ENCODE peak calls at places on chromosomes 2 and 18, in five cellular contexts. A is mesenchymal stem cell, X is H1, Z is neuronal stem cell, M is H9. Y is an unnamed sample.

GRCh38 chr2:136407113-136407951 is 289.4 kb upstream of the CXCR4 start:
- DNase-seq in A (no peak), X (no peak), Z (no peak), M (no peak), Y (no peak)

GRCh38 chr2:199606193-199606780 is 148.5 kb upstream of the SATB2 start:
- DNase-seq in A (no peak), M (no peak), X (no peak), Z (no peak), Y (no peak)

GRCh38 chr18:47284691-47285370 is 33.4 kb upstream of the SKOR2 start:
- DNase-seq in X (no peak), A (no peak), M (no peak), Z (no peak), Y (no peak)

GRCh38 chr2:240327566-240327965 is 107.9 kb upstream of the GPC1 start:
- DNase-seq in X (no peak), A (no peak), Z (no peak), M (no peak), Y (no peak)

GRCh38 chr2:23241106-23241505 is 143.9 kb upstream of the KLHL29 start:
- DNase-seq in A (no peak), Z (no peak), M (no peak), X (no peak), Y (no peak)

GRCh38 chr2:238912916-238913875 is 65.3 kb downstream of the TWIST2 start:
- DNase-seq in M (no peak), Z (no peak), X (no peak), A (no peak), Y (no peak)

GRCh38 chr2:149388120-149388816 is 57.9 kb downstream of the LYPD6 start:
- DNase-seq in M (peak), Z (no peak), X (no peak), A (no peak), Y (no peak)

GRCh38 chr2:72271276-72271614 is 123.6 kb upstream of the CYP26B1 start:
- DNase-seq in Z (no peak), A (no peak), X (no peak), M (no peak), Y (no peak)

GRCh38 chr2:179818546-179818945 is 42.9 kb downstream of the ZNF385B start:
- DNase-seq in A (no peak), M (no peak), Z (no peak), X (no peak), Y (no peak)

GRCh38 chr18:63997606-63998005 is 27.7 kb downstream of the SERPINB8 start:
- DNase-seq in A (no peak), X (no peak), Z (no peak), M (no peak), Y (no peak)

GRCh38 chr2:33077841-33078240 is 131.1 kb downstream of the LTBP1 start:
- DNase-seq in A (no peak), Z (no peak), X (no peak), M (no peak), Y (no peak)

GRCh38 chr2:224938670-224939309 is 103.5 kb downstream of the DOCK10 start:
- DNase-seq in A (peak), M (no peak), Z (peak), X (no peak), Y (no peak)

GRCh38 chr2:66434679-66435548 is at the start of gene MEIS1:
- DNase-seq in X (peak), M (peak), A (peak), Z (no peak), Y (peak)

GRCh38 chr2:237819231-237819630 is 20.7 kb downstream of the RBM44 start:
- DNase-seq in X (no peak), Z (no peak), A (no peak), M (no peak), Y (no peak)

GRCh38 chr18:23682472-23682871 is 6.8 kb upstream of the LAMA3 start:
- DNase-seq in X (no peak), Z (no peak), M (no peak), A (no peak), Y (no peak)

GRCh38 chr2:152486048-152486736 is 151.2 kb downstream of the FMNL2 start:
- DNase-seq in M (no peak), Z (no peak), A (peak), X (no peak), Y (peak)

GRCh38 chr2:55038428-55038827 is 11.8 kb downstream of the RTN4 start:
- DNase-seq in M (no peak), Z (no peak), X (no peak), A (no peak), Y (no peak)

GRCh38 chr2:98903767-98904485 is 32.1 kb downstream of the CRACDL start:
- DNase-seq in A (no peak), M (peak), X (peak), Z (no peak), Y (no peak)

GRCh38 chr2:226423498-226423960 is 376.1 kb downstream of the IRS1 start:
- DNase-seq in X (no peak), A (peak), M (no peak), Z (no peak), Y (peak)

GRCh38 chr2:16650287-16651249 is 15.1 kb downstream of the CYRIA start:
- DNase-seq in M (no peak), Z (no peak), X (no peak), A (peak), Y (peak)

GRCh38 chr18:77133051-77133919 is 702 bp upstream of the MBP start:
- DNase-seq in X (peak), A (no peak), Z (no peak), M (peak), Y (peak)

GRCh38 chr18:13271512-13271911 is 53.0 kb downstream of the LDLRAD4 start:
- DNase-seq in Z (no peak), A (no peak), M (no peak), X (no peak), Y (no peak)

GRCh38 chr2:27442282-27442980 is at the start of gene KRTCAP3:
- DNase-seq in X (peak), Z (peak), M (peak), A (peak), Y (peak)
- H2BK12ac ChIP-seq in X (peak), Z (peak), M (no peak), A (no peak), Y (peak)

DNA sequence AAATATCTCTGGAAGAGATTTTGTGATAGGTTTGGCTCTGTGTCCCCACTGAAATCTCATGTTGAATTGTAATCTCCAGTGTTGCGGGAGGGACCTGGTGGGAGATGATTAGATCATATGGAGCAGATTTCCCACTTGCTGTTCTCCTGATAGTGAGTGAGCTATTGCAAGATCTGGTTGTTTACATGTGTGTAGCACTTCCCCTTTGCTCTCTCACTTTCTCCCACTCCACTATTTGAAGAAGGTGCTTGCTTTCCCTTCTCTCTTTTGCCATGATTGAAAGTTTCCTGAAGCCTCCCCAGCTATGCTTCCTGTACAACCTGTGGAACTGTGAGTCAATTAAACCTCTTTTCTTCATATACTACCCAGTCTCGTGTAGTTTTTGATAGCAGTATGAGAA is 97.0 kb upstream of the FN1 start:
- DNase-seq in Z (no peak), X (no peak), M (no peak), A (peak), Y (peak)
- H2AK5ac ChIP-seq in Z (no peak), X (no peak), M (no peak), A (no peak), Y (no peak)

DNA sequence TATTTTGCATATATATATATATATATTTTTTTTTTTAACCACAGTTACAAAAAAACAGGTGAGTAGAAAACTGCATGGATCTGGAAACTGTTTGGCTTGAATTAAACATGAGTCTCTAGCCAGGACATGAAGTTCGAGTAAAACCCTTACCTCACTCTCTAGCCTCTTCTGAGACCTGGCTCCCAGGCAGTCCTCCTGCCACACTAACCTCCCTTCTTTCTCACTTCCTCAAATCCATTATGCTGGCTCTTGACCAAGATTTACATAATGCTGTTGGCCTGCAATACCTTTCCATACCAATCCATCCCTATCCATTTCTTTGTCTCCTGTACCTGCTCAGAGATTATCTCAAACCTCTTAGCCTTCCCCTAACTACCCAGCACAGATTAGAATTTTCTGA is 34.0 kb downstream of the PIGN start:
- DNase-seq in A (no peak), X (no peak), M (no peak), Z (no peak), Y (no peak)
- H2BK12ac ChIP-seq in A (no peak), X (no peak), M (no peak), Z (no peak), Y (no peak)

GRCh38 chr2:62305421-62306176 is 109.7 kb downstream of the B3GNT2 start:
- DNase-seq in A (peak), Z (no peak), M (no peak), X (no peak), Y (no peak)

GRCh38 chr2:62307469-62308389 is 111.8 kb downstream of the B3GNT2 start:
- DNase-seq in M (no peak), X (no peak), A (no peak), Z (no peak), Y (peak)

GRCh38 chr2:62306751-62307468 is 111.0 kb downstream of the B3GNT2 start:
- DNase-seq in M (no peak), X (no peak), A (peak), Z (no peak), Y (peak)

GRCh38 chr2:62309465-62310091 is 113.7 kb downstream of the B3GNT2 start:
- DNase-seq in M (peak), Z (no peak), X (no peak), A (no peak), Y (no peak)

DNA sequence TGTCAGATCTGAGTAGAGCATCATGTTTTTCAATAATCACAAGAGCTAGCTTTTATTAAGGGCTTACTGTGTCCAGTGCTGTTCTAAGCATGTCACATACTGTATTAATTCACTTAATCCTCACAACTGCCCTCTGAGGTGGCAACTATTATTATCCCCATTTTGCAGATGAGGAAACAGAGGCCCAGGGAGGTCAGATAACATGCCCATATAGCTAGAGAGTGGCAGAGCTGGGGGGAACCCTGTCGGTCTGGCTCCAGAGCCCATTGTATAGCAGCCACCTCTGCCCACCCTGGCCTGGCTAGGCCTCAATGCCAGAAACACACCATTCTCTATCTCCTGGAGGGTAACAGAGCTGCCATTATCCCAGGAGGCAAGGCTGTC is 113.2 kb downstream of the B3GNT2 start:
- DNase-seq in A (no peak), Z (no peak), X (no peak), M (no peak), Y (no peak)
- H2AK5ac ChIP-seq in A (no peak), Z (no peak), X (no peak), M (no peak), Y (no peak)

GRCh38 chr2:214995409-214995808 is 143.0 kb downstream of the ABCA12 start:
- DNase-seq in M (no peak), Z (no peak), A (no peak), X (no peak), Y (no peak)
- H2BK12ac ChIP-seq in M (no peak), Z (no peak), A (no peak), X (no peak), Y (no peak)

GRCh38 chr2:42840141-42840540 is 47.8 kb upstream of the HAAO start:
- DNase-seq in M (no peak), Z (no peak), A (no peak), X (peak), Y (no peak)
- H2AK5ac ChIP-seq in M (no peak), Z (no peak), A (no peak), X (no peak), Y (no peak)